ENCODE peak calls at places on chromosomes 13 and 19, in nine cellular contexts. M, C, E, Z, P, Q, G, A and K are unnamed samples.

GRCh38 chr13:30898721-30899188 is 7.3 kb upstream of the MEDAG start:
- DNase-seq in Z (no peak), Q (no peak), M (peak), A (no peak), C (no peak), E (no peak), G (peak), P (peak), K (no peak)

GRCh38 chr13:20696073-20696472 is 7.4 kb upstream of the IL17D start:
- DNase-seq in C (no peak), G (no peak), Z (no peak), M (no peak), P (no peak), A (no peak), Q (peak), E (no peak), K (no peak)

GRCh38 chr13:43196171-43196611 is 172.8 kb downstream of the DNAJC15 start:
- DNase-seq in Q (no peak), M (no peak), A (no peak), G (no peak), C (no peak), Z (no peak), E (no peak), P (no peak), K (no peak)

GRCh38 chr19:29040951-29041350 is 172.0 kb downstream of the UQCRFS1 start:
- DNase-seq in E (no peak), M (no peak), C (no peak), G (no peak), Q (peak), Z (no peak), A (no peak), P (no peak), K (no peak)

GRCh38 chr13:67619987-67620386 is 389.9 kb upstream of the PCDH9 start:
- DNase-seq in Q (no peak), P (no peak), A (no peak), E (no peak), C (no peak), M (no peak), Z (no peak), G (peak), K (no peak)

GRCh38 chr13:24161010-24161775 is 673 bp downstream of the SPATA13 start:
- DNase-seq in A (no peak), P (no peak), E (no peak), C (peak), M (no peak), Q (peak), G (peak), Z (no peak), K (no peak)

GRCh38 chr13:113854238-113855011 is 9.5 kb downstream of the GAS6 start:
- DNase-seq in M (no peak), G (no peak), E (no peak), A (no peak), P (peak), Q (peak), C (no peak), Z (peak), K (peak)

GRCh38 chr19:4456566-4456842 is 1.1 kb downstream of the UBXN6 start:
- DNase-seq in Z (no peak), P (no peak), A (no peak), G (peak), Q (no peak), M (peak), C (no peak), E (no peak), K (no peak)

GRCh38 chr13:85367887-85368286 is 431.3 kb downstream of the SLITRK6 start:
- DNase-seq in Q (no peak), E (no peak), P (no peak), M (no peak), C (no peak), A (no peak), Z (no peak), G (no peak), K (no peak)

GRCh38 chr19:16571689-16572331 is 405 bp downstream of the SLC35E1 start:
- DNase-seq in Q (peak), Z (no peak), A (no peak), C (peak), G (peak), E (peak), M (peak), P (no peak), K (no peak)

GRCh38 chr13:90867336-90867683 is 480.2 kb upstream of the MIR17HG start:
- DNase-seq in E (peak), Q (peak), P (peak), C (peak), Z (peak), G (peak), M (peak), A (no peak), K (no peak)

GRCh38 chr13:98997738-98998641 is 20.1 kb upstream of the DOCK9 start:
- DNase-seq in M (peak), C (no peak), P (no peak), E (no peak), A (no peak), G (peak), Q (no peak), Z (no peak), K (no peak)

GRCh38 chr19:5997371-5997770 is 19.4 kb upstream of the RANBP3 start:
- DNase-seq in A (no peak), E (no peak), C (no peak), Z (no peak), P (no peak), G (no peak), Q (no peak), M (no peak), K (no peak)
- TF ChIP-seq CTCF in A (no peak), E (peak), C (no peak), Z (no peak), P (no peak), G (peak), Q (no peak), M (no peak), K (peak)

DNA sequence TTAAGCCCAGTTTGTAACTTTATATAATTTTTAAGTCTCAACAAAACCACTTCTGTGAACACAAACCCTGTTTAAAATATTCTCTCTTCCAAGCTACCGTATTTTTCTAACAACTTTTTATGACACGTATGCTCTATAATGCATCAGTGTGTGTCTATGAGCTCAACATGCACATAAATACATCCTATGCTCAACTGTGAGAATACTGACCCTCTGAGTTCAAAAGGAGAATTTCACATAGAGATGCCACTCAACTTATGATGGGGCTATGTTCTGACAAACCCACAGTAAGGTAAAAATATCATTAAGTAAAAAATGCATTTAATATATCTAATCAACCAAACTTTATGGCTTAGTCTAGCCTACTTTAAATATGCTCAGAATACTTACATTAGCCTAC is 1139.7 kb upstream of the SPRY2 start:
- DNase-seq in C (no peak), A (no peak), M (peak), Q (no peak), E (no peak), P (no peak), G (peak), Z (no peak), K (no peak)
- TF ChIP-seq CTCF in C (no peak), A (no peak), M (no peak), Q (no peak), E (peak), P (no peak), G (peak), Z (no peak), K (peak)

DNA sequence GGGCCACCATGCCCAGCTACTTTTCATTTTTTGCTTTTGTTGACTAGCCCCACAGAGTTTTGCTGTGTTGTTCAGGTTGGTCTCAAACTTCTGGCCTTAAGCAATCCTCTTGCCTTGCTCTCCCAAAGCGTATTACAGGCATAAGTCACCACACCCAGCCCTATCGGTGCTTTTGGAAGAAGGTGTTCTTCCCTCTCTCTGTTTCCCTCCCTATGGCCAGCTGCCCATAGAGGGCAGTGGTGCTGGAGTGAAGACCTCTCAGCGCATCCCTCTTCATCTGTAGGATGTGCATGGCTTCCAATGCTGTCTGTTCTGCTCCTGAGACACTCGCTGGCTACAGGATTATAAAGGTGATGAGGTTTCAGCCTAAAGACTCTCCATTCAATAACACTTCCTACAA is 1.3 kb upstream of the CD22 start:
- DNase-seq in A (no peak), P (no peak), Z (no peak), E (no peak), C (no peak), M (no peak), Q (no peak), G (peak), K (no peak)
- TF ChIP-seq CTCF in A (no peak), P (no peak), Z (no peak), E (peak), C (peak), M (no peak), Q (peak), G (peak), K (peak)

DNA sequence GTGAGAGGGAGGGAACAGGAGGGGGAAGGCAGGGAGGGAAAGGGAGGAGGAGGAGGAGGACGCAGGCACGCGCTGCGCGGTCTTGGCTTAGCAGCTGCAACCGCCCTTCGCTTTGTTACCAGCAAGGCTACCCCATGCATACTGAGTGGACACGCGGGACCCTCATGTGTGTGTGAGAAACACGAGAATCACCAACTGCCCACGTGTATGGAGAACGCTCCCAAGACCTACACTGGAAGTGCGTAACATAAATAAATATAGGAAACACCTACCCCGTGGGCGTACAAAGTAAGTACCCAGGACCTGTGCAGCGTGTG is 38.0 kb downstream of the DEDD2 start:
- DNase-seq in M (no peak), E (no peak), A (no peak), C (no peak), Z (no peak), G (no peak), P (no peak), Q (no peak), K (no peak)
- TF ChIP-seq CTCF in M (no peak), E (no peak), A (no peak), C (no peak), Z (no peak), G (no peak), P (no peak), Q (no peak), K (no peak)

DNA sequence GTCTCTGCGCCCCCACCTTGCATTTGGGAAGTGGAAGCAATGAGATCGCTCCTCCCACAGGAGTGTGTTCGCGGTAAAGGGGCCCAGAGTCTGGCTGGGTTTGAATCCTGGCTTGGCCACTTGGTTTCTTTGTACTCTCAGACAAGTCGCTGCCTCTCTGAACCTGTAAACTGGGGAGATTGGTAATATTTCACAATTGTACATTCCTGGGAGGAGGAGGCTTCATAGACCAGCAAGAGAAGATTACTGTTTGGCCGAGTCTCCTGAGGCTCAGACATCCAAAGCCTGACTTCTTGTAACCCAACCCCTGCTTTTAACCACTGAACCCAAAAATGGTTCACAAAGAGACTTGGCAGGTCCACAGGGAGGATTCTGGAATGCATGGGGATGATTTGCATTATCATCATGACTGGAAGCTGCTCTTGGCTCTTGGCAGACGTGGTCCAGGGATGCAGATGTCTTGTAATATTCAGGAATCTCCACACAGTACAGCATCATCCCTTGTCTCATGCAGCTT is 13.6 kb upstream of the STRN4 start:
- DNase-seq in E (no peak), P (no peak), C (no peak), Q (no peak), A (no peak), M (peak), G (no peak), Z (no peak), K (no peak)
- TF ChIP-seq CTCF in E (no peak), P (no peak), C (no peak), Q (no peak), A (no peak), M (no peak), G (no peak), Z (no peak), K (no peak)

DNA sequence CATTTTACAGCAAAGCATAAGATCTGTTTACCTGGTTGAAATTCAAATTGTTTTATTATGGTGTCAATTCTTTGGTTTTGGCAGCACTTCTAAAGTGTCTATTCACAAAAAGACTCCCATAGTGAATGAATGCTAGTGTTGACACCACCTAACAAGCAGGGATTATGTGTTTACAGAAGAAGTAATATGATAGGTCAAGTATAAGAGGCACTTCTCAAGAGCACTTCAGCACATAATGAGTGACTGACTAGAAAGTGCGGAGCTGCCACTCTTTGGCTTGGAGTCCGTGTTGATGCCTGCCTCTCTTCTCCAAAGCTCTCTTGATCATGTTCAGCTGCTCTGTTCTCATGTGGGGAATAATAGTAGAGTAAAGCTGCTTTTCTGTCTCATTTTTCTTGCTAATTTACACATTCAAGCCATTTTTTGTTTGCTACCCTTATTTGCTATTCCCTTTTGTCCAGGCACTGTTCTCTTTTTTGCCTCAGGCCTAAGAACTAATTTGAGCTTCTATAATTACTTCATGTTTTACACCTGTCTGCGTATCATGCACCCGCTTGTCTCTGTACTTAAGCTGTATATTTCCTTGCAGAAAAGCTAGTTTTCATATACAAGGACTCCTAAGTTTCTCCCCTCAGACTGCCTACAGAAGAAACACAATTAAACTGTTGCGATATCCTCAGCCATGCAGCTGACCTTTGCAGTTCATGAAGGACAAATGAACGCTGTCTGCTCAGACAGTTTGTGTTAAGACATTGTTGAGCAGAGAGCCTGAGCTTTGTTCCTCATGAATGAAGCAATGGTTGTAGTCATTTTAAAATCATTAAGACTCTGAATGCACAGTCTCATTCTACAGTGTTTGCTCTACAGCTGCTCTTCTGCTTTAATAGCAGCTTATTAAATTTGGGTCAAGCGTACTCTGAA is 22.9 kb upstream of the MAB21L1 start:
- DNase-seq in C (no peak), A (no peak), E (no peak), G (no peak), M (no peak), Z (no peak), Q (no peak), P (no peak), K (no peak)
- TF ChIP-seq CTCF in C (no peak), A (no peak), E (no peak), G (no peak), M (no peak), Z (no peak), Q (no peak), P (no peak), K (no peak)